ENCODE peak calls at places on chromosome 18, in five cellular contexts. One of them, this sample, is unnamed.

GRCh38 chr18:45652703-45653490 is 37.6 kb downstream of the SLC14A2 start:
- DNase-seq in EH: peak
- DNase-seq in hepatocyte: no peak
- DNase-seq in WTC11: no peak
- DNase-seq in tibial artery: no peak
- DNase-seq in this sample: no peak

GRCh38 chr18:26322892-26323653 is 96.8 kb downstream of the TAF4B start:
- DNase-seq in EH: peak
- DNase-seq in hepatocyte: no peak
- DNase-seq in WTC11: no peak
- DNase-seq in tibial artery: no peak
- DNase-seq in this sample: peak

GRCh38 chr18:46481847-46482245 is 175.2 kb downstream of the LOXHD1 start:
- DNase-seq in EH: peak
- DNase-seq in hepatocyte: no peak
- DNase-seq in WTC11: no peak
- DNase-seq in tibial artery: no peak
- DNase-seq in this sample: peak

GRCh38 chr18:34322365-34323289 is 97.9 kb upstream of the NOL4 start:
- DNase-seq in EH: no peak
- DNase-seq in hepatocyte: peak
- DNase-seq in WTC11: peak
- DNase-seq in tibial artery: no peak
- DNase-seq in this sample: peak

GRCh38 chr18:25662247-25662646 is 310.3 kb upstream of the ZNF521 start:
- DNase-seq in EH: peak
- DNase-seq in hepatocyte: no peak
- DNase-seq in WTC11: no peak
- DNase-seq in tibial artery: no peak
- DNase-seq in this sample: no peak

GRCh38 chr18:24396082-24396623 is 1.5 kb downstream of the OSBPL1A start:
- DNase-seq in EH: no peak
- DNase-seq in hepatocyte: no peak
- DNase-seq in WTC11: no peak
- DNase-seq in tibial artery: no peak
- DNase-seq in this sample: peak

GRCh38 chr18:57649536-57650495 is 28.2 kb upstream of the NARS1 start:
- DNase-seq in EH: peak
- DNase-seq in hepatocyte: no peak
- DNase-seq in WTC11: no peak
- DNase-seq in tibial artery: no peak
- DNase-seq in this sample: peak

GRCh38 chr18:7576685-7577084 is 9.6 kb downstream of the PTPRM start:
- DNase-seq in EH: peak
- DNase-seq in hepatocyte: no peak
- DNase-seq in WTC11: no peak
- DNase-seq in tibial artery: no peak
- DNase-seq in this sample: peak

GRCh38 chr18:62426191-62426488 is 96.7 kb upstream of the ZCCHC2 start:
- DNase-seq in EH: no peak
- DNase-seq in hepatocyte: no peak
- DNase-seq in WTC11: no peak
- DNase-seq in tibial artery: no peak
- DNase-seq in this sample: no peak

GRCh38 chr18:48839819-48840490 is 110.8 kb downstream of the SMAD7 start:
- DNase-seq in EH: no peak
- DNase-seq in hepatocyte: no peak
- DNase-seq in WTC11: no peak
- DNase-seq in tibial artery: peak
- DNase-seq in this sample: no peak

GRCh38 chr18:73615506-73615905 is 532.1 kb downstream of the FBXO15 start:
- DNase-seq in EH: peak
- DNase-seq in hepatocyte: no peak
- DNase-seq in WTC11: no peak
- DNase-seq in tibial artery: no peak
- DNase-seq in this sample: no peak